ENCODE peak calls at places on chromosome 18, in four cellular contexts. O is cardiac fibroblast, C is fibroblast of villous mesenchyme, U is astrocyte. N is an unnamed sample.

GRCh38 chr18:49024808-49025361 is 74.1 kb upstream of the SMAD7 start:
- DNase-seq in U (no peak), C (no peak), O (no peak), N (no peak)

GRCh38 chr18:32974421-32975165 is 201.8 kb upstream of the KLHL14 start:
- DNase-seq in U (peak; percentile 6), C (no peak), O (no peak), N (peak; percentile 17)

GRCh38 chr18:3688682-3689081 is 238.7 kb downstream of the TGIF1 start:
- DNase-seq in C (peak; percentile 91), O (peak; percentile 77), U (peak; percentile 98), N (peak; percentile 89)

GRCh38 chr18:69400253-69400975 is at the start of gene DOK6:
- DNase-seq in O (peak; percentile 84), C (peak; percentile 68), U (peak; percentile 81), N (peak; percentile 77)

GRCh38 chr18:267380-267687 is 513 bp downstream of the THOC1 start:
- DNase-seq in C (no peak), U (peak; percentile 3), O (no peak), N (no peak)

GRCh38 chr18:75160315-75160714 is 48.6 kb downstream of the PTGR3 start:
- DNase-seq in O (peak; percentile 4), U (no peak), C (no peak), N (no peak)

GRCh38 chr18:62998443-62998842 is 283.1 kb downstream of the PHLPP1 start:
- DNase-seq in U (no peak), C (no peak), O (no peak), N (no peak)

GRCh38 chr18:77133920-77134496 is 1.4 kb upstream of the MBP start:
- DNase-seq in O (no peak), U (no peak), C (no peak), N (no peak)

GRCh38 chr18:47917923-47918610 is 12.4 kb downstream of the SMAD2 start:
- DNase-seq in O (no peak), C (no peak), U (no peak), N (no peak)

GRCh38 chr18:23281626-23282436 is 146.5 kb downstream of the CABLES1 start:
- DNase-seq in O (peak; percentile 21), U (no peak), C (no peak), N (peak; percentile 56)

GRCh38 chr18:53416985-53417384 is 807.5 kb downstream of the MBD2 start:
- DNase-seq in C (no peak), O (no peak), U (no peak), N (no peak)

GRCh38 chr18:77173274-77174030 is 40.9 kb upstream of the MBP start:
- DNase-seq in O (no peak), U (no peak), C (no peak), N (no peak)

GRCh38 chr18:23038712-23039111 is 96.6 kb upstream of the CABLES1 start:
- DNase-seq in C (no peak), O (peak; percentile 19), U (peak; percentile 35), N (peak; percentile 27)

GRCh38 chr18:33830210-33830609 is 252.2 kb downstream of the ASXL3 start:
- DNase-seq in U (no peak), O (no peak), C (no peak), N (no peak)

GRCh38 chr18:31555971-31556747 is 35.5 kb upstream of the TTR start:
- DNase-seq in C (peak; percentile 83), O (peak; percentile 85), U (peak; percentile 31), N (peak; percentile 88)

GRCh38 chr18:62486290-62486964 is 36.4 kb upstream of the ZCCHC2 start:
- DNase-seq in U (peak; percentile 14), O (peak; percentile 10), C (no peak), N (peak; percentile 14)

GRCh38 chr18:76369791-76370555 is 125.1 kb downstream of the ZNF516 start:
- DNase-seq in U (no peak), O (no peak), C (no peak), N (no peak)

GRCh38 chr18:74652392-74652988 is 54.8 kb downstream of the ZNF407 start:
- DNase-seq in U (peak; percentile 18), C (peak; percentile 62), O (peak; percentile 73), N (peak; percentile 81)

GRCh38 chr18:3538456-3538855 is 88.5 kb downstream of the TGIF1 start:
- DNase-seq in O (peak; percentile 39), C (peak; percentile 88), U (no peak), N (no peak)

GRCh38 chr18:48073231-48073930 is 142.9 kb upstream of the SMAD2 start:
- DNase-seq in C (no peak), O (no peak), U (no peak), N (no peak)

GRCh38 chr18:37176307-37176934 is 347.5 kb downstream of the KIAA1328 start:
- DNase-seq in U (peak; percentile 3), O (no peak), C (no peak), N (peak; percentile 2)

GRCh38 chr18:59672125-59672769 is 25.0 kb downstream of the CCBE1 start:
- DNase-seq in U (peak; percentile 62), O (peak; percentile 47), C (no peak), N (no peak)

GRCh38 chr18:61847164-61847791 is 45.5 kb downstream of the RNF152 start:
- DNase-seq in C (no peak), U (no peak), O (no peak), N (no peak)

GRCh38 chr18:2894841-2895370 is 48.1 kb downstream of the EMILIN2 start:
- DNase-seq in U (no peak), C (no peak), O (no peak), N (no peak)

DNA sequence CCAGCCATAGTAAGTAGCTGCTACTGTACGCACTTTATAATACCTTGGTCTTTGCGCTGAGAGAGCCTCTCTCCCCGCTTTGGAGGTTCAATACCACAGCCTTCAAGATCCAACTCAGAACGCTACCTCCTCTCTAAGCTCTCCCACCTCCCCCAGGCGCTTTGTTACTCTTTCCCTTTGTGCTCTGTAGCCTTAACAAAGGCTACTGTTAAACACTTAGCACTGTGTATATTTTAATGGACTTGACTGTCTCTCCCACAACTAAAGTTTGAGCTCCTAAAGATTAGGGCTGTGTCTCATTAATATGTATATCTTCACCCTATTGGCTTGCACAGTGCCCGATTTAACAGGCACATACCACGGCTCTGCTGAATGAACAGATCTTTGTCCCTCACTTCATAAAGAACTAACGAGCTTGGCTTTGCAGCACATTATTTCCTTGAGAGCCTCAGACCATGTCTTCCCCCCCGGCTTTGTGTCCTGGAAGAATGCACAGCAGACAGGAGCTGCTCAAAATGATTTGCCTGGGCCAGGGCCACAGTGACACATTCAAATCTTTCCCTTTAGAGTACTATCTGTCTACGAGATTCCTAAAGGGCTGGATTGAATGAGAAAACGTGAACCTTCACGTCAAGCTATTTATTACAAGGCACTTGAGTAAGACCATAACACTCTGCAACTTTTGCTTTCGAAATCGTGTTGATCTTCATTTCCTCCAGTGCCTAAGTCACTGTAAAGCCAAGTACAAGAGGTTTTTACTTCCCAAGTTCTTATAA is 22.1 kb downstream of the ABHD3 start:
- DNase-seq in O (peak; percentile 81), U (peak; percentile 75), C (peak; percentile 97), N (peak; percentile 73)
- H3K4me3 ChIP-seq in O (peak overlapping the region; percentile 34), U (peak overlapping the region; percentile 62), C (peak overlapping the region; percentile 59), N (no peak overlapping the region)

DNA sequence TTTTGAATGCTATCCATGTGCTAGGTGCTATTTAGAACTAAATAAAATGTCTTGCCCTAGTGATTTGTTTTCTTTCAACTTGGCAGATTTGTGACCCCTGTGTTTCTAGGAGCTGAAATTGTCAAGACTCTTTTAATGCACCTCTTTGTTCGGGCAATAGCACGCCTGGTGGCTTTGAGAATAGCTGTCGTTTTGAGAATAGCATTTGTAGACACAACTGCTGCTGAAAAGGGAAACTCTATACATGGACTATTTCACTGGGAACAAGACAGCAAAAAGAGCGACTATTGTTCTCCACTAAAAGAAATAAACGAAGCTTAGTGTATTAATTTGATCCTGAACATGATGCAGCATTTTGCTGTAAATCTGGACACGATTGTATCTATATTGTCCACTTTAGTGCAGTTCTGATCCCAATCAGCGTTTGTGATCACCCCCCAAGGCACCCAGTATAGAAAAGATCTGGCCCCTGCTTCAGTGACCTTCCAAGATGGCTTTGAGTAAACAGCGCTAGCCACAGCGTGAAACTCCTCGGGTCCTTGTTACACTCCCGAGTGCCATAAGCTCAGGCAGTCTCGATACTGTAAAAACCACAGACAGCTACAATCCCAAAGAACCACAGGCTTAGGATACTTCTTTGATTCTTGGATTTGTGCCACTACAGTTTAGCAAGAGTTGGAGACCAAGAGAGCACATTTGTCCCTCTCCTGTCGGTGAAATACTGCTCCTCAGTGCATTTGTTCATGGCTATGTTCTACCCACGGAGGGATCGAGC is 352.3 kb upstream of the ZNF521 start:
- DNase-seq in U (peak; percentile 7), O (no peak), C (no peak), N (no peak)
- H3K4me3 ChIP-seq in U (no peak overlapping the region), O (no peak overlapping the region), C (no peak overlapping the region), N (no peak overlapping the region)

GRCh38 chr18:21241224-21242131 is 554 bp upstream of the GREB1L start:
- DNase-seq in C (no peak), U (no peak), O (no peak), N (no peak)
- H3K4me3 ChIP-seq in C (peak overlapping the region; percentile 50), U (peak overlapping the region; percentile 33), O (peak overlapping the region; percentile 70), N (no peak overlapping the region)

DNA sequence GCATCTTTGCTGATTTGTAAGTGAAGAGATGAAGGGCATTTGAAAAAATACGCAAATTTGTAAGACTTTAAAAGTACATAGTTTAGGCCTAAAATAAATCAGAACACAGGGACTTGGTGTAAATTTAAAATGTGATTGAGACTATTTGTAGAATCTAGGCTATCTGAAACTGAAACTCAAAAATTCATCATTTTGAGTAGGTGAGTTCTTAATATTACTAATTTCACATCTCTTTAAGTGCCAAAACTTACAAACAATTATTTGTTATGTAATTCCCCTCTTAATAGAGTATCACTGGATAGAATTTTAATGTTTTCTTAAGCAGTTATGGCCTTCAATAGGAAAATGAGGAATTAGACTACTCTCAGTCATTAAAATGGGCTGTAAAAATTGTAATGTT is 14.0 kb upstream of the HRH4 start:
- DNase-seq in U (no peak), C (no peak), O (no peak), N (no peak)
- H3K4me3 ChIP-seq in U (no peak overlapping the region), C (no peak overlapping the region), O (no peak overlapping the region), N (no peak overlapping the region)

DNA sequence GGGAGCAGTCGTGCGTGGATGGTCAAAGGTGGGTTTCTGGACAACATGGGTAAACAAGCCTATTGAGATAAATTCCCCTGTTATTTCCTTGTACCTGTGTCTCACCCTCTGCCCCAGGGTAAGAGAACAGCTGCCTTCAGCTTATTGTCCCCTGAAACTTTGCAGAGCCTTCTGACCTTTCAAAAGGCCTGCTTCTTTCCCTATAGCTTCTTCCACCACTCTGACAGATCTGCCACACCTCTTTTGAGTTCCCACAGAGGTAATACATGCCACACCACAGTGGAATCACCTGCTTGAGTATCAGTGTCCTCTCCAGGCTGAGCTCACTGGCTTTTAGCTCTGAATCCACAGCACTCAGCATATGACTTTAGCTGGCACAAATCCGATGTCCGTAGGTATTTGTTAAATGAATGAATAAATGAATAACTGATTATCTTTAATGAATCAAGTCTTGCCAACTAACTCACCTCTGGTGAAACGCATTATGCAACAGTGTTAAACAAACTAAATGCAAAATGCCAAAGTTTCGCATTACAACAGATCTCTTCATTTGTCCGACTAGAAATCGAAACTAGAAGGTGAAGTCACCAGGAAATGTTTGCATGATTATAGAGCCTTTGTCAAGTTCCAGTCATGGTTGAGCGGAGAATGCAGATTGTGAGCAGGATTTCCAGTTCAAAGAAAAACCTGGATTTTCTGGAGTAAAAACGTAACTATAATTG is 16.3 kb downstream of the DYNAP start:
- DNase-seq in O (peak; percentile 1), C (peak; percentile 4), U (peak; percentile 46), N (peak; percentile 31)
- H3K4me3 ChIP-seq in O (no peak overlapping the region), C (peak overlapping the region; percentile 4), U (peak overlapping the region; percentile 50), N (no peak overlapping the region)

DNA sequence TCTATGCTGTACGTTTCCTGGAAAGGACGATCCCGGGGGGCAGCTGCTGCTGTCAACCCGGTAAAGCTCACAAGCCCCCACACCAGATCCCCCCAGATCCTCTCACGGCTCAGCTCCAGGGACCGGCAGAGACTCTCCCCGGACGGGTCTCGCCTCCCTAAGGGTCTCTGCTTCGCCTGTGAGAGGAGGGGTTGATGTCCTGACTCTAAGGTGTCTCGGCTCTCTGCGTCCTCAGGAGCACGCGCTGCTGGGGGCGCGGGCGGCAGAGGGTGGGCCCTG is 506 bp downstream of the PSTPIP2 start:
- DNase-seq in C (no peak), U (no peak), O (no peak), N (no peak)
- H3K4me3 ChIP-seq in C (peak overlapping the region; percentile 74), U (peak overlapping the region; percentile 71), O (peak overlapping the region; percentile 81), N (peak overlapping the region; percentile 78)

N was measured in choroid plexus epithelial cell.